ENCODE peak calls at places on chromosome 5, in four cellular contexts. H, K, U and C are unnamed samples.

GRCh38 chr5:172102913-172103629 is 85.0 kb downstream of the STK10 start:
- DNase-seq in H (peak; percentile 89), K (peak; percentile 84), U (peak; percentile 96), C (peak; percentile 73)

GRCh38 chr5:150624334-150625163 is 15.9 kb upstream of the SYNPO start:
- DNase-seq in H (peak; percentile 83), K (peak; percentile 52), U (peak; percentile 53), C (no peak)

GRCh38 chr5:179762079-179762780 is 29.6 kb downstream of the MAML1 start:
- DNase-seq in H (no peak), K (no peak), U (no peak), C (peak; percentile 15)

GRCh38 chr5:138901716-138902115 is 26.6 kb upstream of the LRRTM2 start:
- DNase-seq in H (no peak), K (no peak), U (no peak), C (no peak)

GRCh38 chr5:132322266-132322665 is 28.1 kb downstream of the SLC22A4 start:
- DNase-seq in H (no peak), K (no peak), U (no peak), C (no peak)

GRCh38 chr5:21574429-21574828 is 1278.7 kb downstream of the CDH12 start:
- DNase-seq in H (no peak), K (no peak), U (no peak), C (no peak)

GRCh38 chr5:174311531-174312269 is 266.2 kb downstream of the NSG2 start:
- DNase-seq in H (peak; percentile 90), K (peak; percentile 75), U (peak; percentile 55), C (peak; percentile 61)

GRCh38 chr5:133883916-133884315 is 84.5 kb downstream of the C5orf15 start:
- DNase-seq in H (no peak), K (no peak), U (no peak), C (no peak)

GRCh38 chr5:158020555-158021418 is 161.8 kb upstream of the CLINT1 start:
- DNase-seq in H (no peak), K (no peak), U (no peak), C (no peak)

GRCh38 chr5:151627650-151628049 is 36.5 kb upstream of the FAT2 start:
- DNase-seq in H (no peak), K (no peak), U (no peak), C (no peak)

GRCh38 chr5:172736524-172737135 is 34.4 kb downstream of the DUSP1 start:
- DNase-seq in H (no peak), K (no peak), U (no peak), C (no peak)